ENCODE peak calls at places on chromosomes 16 and 17, in seven cellular contexts. N is Caco-2, A is stomach, R is pancreas, K is fibroblast of villous mesenchyme, J is astrocyte of the spinal cord, M is fibroblast of mammary gland. U is an unnamed sample.

GRCh38 chr17:80678621-80679020 is 134.0 kb downstream of the RPTOR start:
- DNase-seq in K (peak), A (no peak), J (peak), N (no peak), R (no peak), M (peak), U (no peak)

GRCh38 chr16:74633686-74634085 is 26.8 kb upstream of the GLG1 start:
- DNase-seq in J (no peak), M (no peak), K (no peak), R (no peak), N (peak), A (peak), U (no peak)

GRCh38 chr16:31382485-31383161 is 10.5 kb upstream of the ITGAD start:
- DNase-seq in M (peak), K (peak), N (peak), A (peak), R (peak), J (no peak), U (no peak)

GRCh38 chr17:57537524-57538410 is 207.3 kb downstream of the CCDC182 start:
- DNase-seq in R (no peak), M (no peak), K (no peak), A (no peak), N (no peak), J (peak), U (no peak)

GRCh38 chr17:33234930-33235685 is 58.0 kb downstream of the ASIC2 start:
- DNase-seq in J (peak), A (peak), R (peak), N (no peak), K (peak), M (peak), U (peak)

GRCh38 chr16:84041421-84041820 is 1.2 kb downstream of the SLC38A8 start:
- DNase-seq in J (no peak), R (no peak), K (no peak), N (no peak), A (no peak), M (no peak), U (no peak)

GRCh38 chr16:88781140-88782077 is 3.6 kb downstream of the PIEZO1 start:
- DNase-seq in J (no peak), M (no peak), N (no peak), A (no peak), R (peak), K (no peak), U (no peak)

GRCh38 chr17:5785867-5786509 is 201.7 kb upstream of the NLRP1 start:
- DNase-seq in N (no peak), A (no peak), J (peak), M (peak), K (peak), R (no peak), U (peak)

GRCh38 chr16:3876695-3877094 is 3.8 kb downstream of the CREBBP start:
- DNase-seq in A (no peak), N (no peak), J (no peak), M (peak), K (peak), R (no peak), U (no peak)

GRCh38 chr16:17470002-17470870 is 524 bp downstream of the XYLT1 start:
- DNase-seq in J (no peak), K (no peak), N (no peak), R (peak), M (no peak), A (no peak), U (no peak)

GRCh38 chr16:70476272-70477020 is 22.1 kb downstream of the FCSK start:
- DNase-seq in K (peak), A (peak), J (peak), N (no peak), M (peak), R (no peak), U (peak)

GRCh38 chr17:6936370-6937028 is 59.4 kb upstream of the ALOX12 start:
- DNase-seq in J (peak), M (peak), K (peak), A (no peak), R (no peak), N (no peak), U (no peak)

GRCh38 chr16:9098377-9099090 is 7.1 kb downstream of the HAPSTR1 start:
- DNase-seq in K (no peak), N (no peak), J (no peak), M (no peak), A (no peak), R (no peak), U (no peak)

GRCh38 chr16:9437115-9437514 is 345.7 kb downstream of the HAPSTR1 start:
- DNase-seq in N (no peak), M (no peak), A (no peak), R (no peak), J (no peak), K (no peak), U (no peak)

GRCh38 chr17:40648326-40648968 is 829 bp upstream of the SMARCE1 start:
- DNase-seq in R (peak), M (peak), K (no peak), N (no peak), A (peak), J (no peak), U (no peak)

GRCh38 chr17:1188812-1189211 is 9.0 kb upstream of the ABR start:
- DNase-seq in K (peak), N (no peak), J (no peak), A (peak), R (peak), M (peak), U (no peak)

DNA sequence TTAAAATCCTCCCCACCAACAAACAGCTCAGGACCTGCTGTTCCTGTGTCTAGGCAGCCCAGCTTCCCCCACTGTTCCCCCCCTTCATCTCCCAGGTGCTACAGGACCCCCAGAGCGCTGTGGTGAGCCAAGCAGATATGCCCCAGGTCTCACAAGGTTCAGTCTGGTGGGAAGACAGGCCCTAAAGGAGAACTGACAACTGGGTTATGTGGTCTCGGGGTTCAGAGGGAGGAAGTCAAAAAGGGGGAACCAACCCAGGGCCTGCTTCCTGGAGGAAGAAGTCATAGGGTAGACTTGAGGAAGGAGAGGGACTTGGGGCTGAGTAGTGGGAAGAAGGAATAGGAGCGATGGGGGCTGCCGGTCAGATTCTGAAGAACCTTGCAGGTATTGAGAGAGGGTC is 2.6 kb downstream of the RIPOR1 start:
- DNase-seq in N (no peak), M (no peak), A (no peak), R (no peak), K (no peak), J (no peak), U (no peak)
- H3K4me3 ChIP-seq in N (no peak), M (no peak), A (no peak), R (no peak), K (no peak), J (no peak), U (peak)

GRCh38 chr16:1505073-1505844 is 12.1 kb downstream of the TELO2 start:
- DNase-seq in J (no peak), A (no peak), M (no peak), R (no peak), N (no peak), K (no peak), U (no peak)
- TF ChIP-seq CTCF in J (no peak), A (no peak), M (no peak), R (no peak), N (no peak), K (no peak), U (no peak)

GRCh38 chr17:9658593-9659211 is 13.4 kb downstream of the USP43 start:
- DNase-seq in M (peak), A (no peak), J (peak), R (no peak), N (no peak), K (peak), U (no peak)
- H3K4me3 ChIP-seq in M (no peak), A (no peak), J (no peak), R (no peak), N (no peak), K (no peak), U (no peak)

GRCh38 chr17:51298508-51299371 is 38.4 kb downstream of the UTP18 start:
- DNase-seq in J (peak), N (no peak), A (no peak), R (no peak), K (peak), M (peak), U (peak)
- TF ChIP-seq CTCF in J (peak), N (peak), A (peak), R (peak), K (peak), M (peak), U (peak)

GRCh38 chr17:16873654-16874035 is 98.3 kb downstream of the TNFRSF13B start:
- DNase-seq in N (no peak), M (no peak), A (no peak), J (no peak), R (no peak), K (no peak), U (no peak)

GRCh38 chr17:16872351-16872751 is 99.6 kb downstream of the TNFRSF13B start:
- DNase-seq in N (peak), A (peak), J (no peak), K (no peak), M (no peak), R (no peak), U (no peak)

GRCh38 chr17:16875662-16876061 is 96.3 kb downstream of the TNFRSF13B start:
- DNase-seq in A (peak), J (no peak), N (no peak), M (no peak), R (no peak), K (no peak), U (no peak)

GRCh38 chr17:16870253-16871245 is 101.4 kb downstream of the TNFRSF13B start:
- DNase-seq in K (no peak), R (no peak), M (no peak), J (no peak), A (peak), N (peak), U (no peak)

GRCh38 chr17:16872836-16873653 is 98.9 kb downstream of the TNFRSF13B start:
- DNase-seq in R (peak), K (peak), J (no peak), M (peak), A (peak), N (peak), U (no peak)
- H3K4me3 ChIP-seq in R (no peak), K (no peak), J (no peak), M (no peak), A (no peak), N (no peak), U (no peak)

GRCh38 chr17:63440127-63440769 is 5.9 kb downstream of the CYB561 start:
- DNase-seq in N (no peak), M (no peak), A (no peak), R (no peak), K (no peak), J (no peak), U (no peak)
- TF ChIP-seq CTCF in N (no peak), M (no peak), A (no peak), R (no peak), K (no peak), J (peak), U (no peak)

GRCh38 chr17:44111777-44112176 is 11.7 kb downstream of the HDAC5 start:
- DNase-seq in R (no peak), M (no peak), J (no peak), A (no peak), K (no peak), N (no peak), U (no peak)
- H3K4me3 ChIP-seq in R (no peak), M (no peak), J (no peak), A (peak), K (no peak), N (no peak), U (no peak)

DNA sequence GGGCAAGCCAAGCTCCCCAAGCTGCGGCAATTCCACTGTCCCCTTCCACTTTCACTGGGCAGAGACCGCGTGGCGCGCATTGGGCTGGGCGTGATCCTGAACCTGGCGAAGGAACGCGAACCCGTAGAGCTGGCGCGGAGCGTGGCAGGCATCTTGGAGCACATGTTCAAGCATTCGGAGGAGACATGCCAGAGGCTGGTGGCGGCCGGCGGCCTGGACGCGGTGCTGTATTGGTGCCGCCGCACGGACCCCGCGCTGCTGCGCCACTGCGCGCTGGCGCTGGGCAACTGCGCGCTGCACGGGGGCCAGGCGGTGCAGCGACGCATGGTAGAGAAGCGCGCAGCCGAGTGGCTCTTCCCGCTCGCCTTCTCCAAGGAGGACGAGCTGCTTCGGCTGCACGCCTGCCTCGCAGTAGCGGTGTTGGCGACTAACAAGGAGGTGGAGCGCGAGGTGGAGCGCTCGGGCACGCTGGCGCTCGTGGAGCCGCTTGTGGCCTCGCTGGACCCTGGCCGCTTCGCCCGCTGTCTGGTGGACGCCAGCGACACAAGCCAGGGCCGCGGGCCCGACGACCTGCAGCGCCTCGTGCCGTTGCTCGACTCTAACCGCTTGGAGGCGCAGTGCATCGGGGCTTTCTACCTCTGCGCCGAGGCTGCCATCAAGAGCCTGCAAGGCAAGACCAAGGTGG is 9.8 kb downstream of the SARM1 start:
- DNase-seq in M (no peak), N (peak), K (no peak), J (no peak), A (peak), R (no peak), U (no peak)
- TF ChIP-seq CTCF in M (no peak), N (peak), K (no peak), J (peak), A (no peak), R (no peak), U (peak)

GRCh38 chr16:1647904-1648303 is 30.2 kb upstream of the JPT2 start:
- DNase-seq in M (no peak), R (no peak), A (no peak), K (no peak), N (no peak), J (no peak), U (no peak)
- H3K4me3 ChIP-seq in M (no peak), R (no peak), A (no peak), K (no peak), N (no peak), J (no peak), U (no peak)

U was measured in epithelial cell of proximal tubule.